ENCODE peak calls at places on chromosomes 4 and X, in nine cellular contexts. G is fibroblast of lung; Y is NCI-H1417 treated with DMSO at 0.1 percent for 48 hours; S is upper lobe of right lung; V is aorta; F is GM13976; M is naive thymus-derived CD8-positive, alpha-beta T cell; T is GM03348; X is head of caudate nucleus. R is an unnamed sample.

GRCh38 chr4:136281307-136281706 is 1251.0 kb downstream of the PCDH18 start:
- DNase-seq in X (no peak), V (no peak), M (no peak), G (no peak), F (no peak), T (no peak), Y (no peak), S (no peak), R (no peak)

GRCh38 chr4:8709050-8709728 is 116.6 kb downstream of the CPZ start:
- DNase-seq in T (no peak), F (no peak), V (peak), Y (no peak), X (peak), G (no peak), S (peak), M (no peak), R (no peak)

GRCh38 chr4:187179086-187180070 is 455.7 kb upstream of the FAT1 start:
- DNase-seq in V (no peak), G (peak), T (no peak), F (no peak), M (no peak), S (no peak), X (no peak), Y (no peak), R (no peak)

GRCh38 chrX:107978707-107979307 is 3.4 kb downstream of the TEX13B start:
- DNase-seq in M (no peak), S (no peak), X (no peak), F (no peak), T (peak), Y (no peak), V (no peak), G (peak), R (no peak)

GRCh38 chrX:13476384-13476783 is 93.0 kb upstream of the EGFL6 start:
- DNase-seq in F (no peak), S (no peak), G (no peak), M (no peak), V (no peak), X (no peak), T (no peak), Y (no peak), R (no peak)

GRCh38 chr4:103008875-103009729 is 10.4 kb downstream of the SLC9B1 start:
- DNase-seq in X (no peak), M (peak), G (peak), Y (peak), S (no peak), F (peak), V (no peak), T (peak), R (peak)

GRCh38 chr4:173782660-173783059 is 252.6 kb upstream of the HAND2 start:
- DNase-seq in X (no peak), F (no peak), V (no peak), M (no peak), S (no peak), Y (no peak), T (no peak), G (no peak), R (no peak)

GRCh38 chrX:44400588-44400987 is 57.1 kb upstream of the EFHC2 start:
- DNase-seq in V (no peak), X (no peak), S (no peak), M (no peak), F (no peak), Y (no peak), T (peak), G (peak), R (no peak)

GRCh38 chrX:97685753-97686152 is 802.0 kb downstream of the RPA4 start:
- DNase-seq in T (peak), X (no peak), F (peak), V (no peak), Y (no peak), S (no peak), M (peak), G (peak), R (no peak)

GRCh38 chr4:99029852-99030251 is 34.3 kb downstream of the METAP1 start:
- DNase-seq in V (no peak), X (no peak), M (no peak), F (no peak), S (no peak), Y (no peak), G (no peak), T (no peak), R (no peak)

GRCh38 chr4:55609393-55609821 is 17.4 kb upstream of the PDCL2 start:
- DNase-seq in F (no peak), S (no peak), V (no peak), T (peak), X (no peak), G (peak), M (no peak), Y (no peak), R (no peak)

GRCh38 chr4:172900880-172901279 is 267.7 kb upstream of the GALNT7 start:
- DNase-seq in M (no peak), F (no peak), V (no peak), S (no peak), X (no peak), Y (no peak), T (no peak), G (no peak), R (no peak)

GRCh38 chrX:15055146-15055930 is 182.1 kb downstream of the MOSPD2 start:
- DNase-seq in T (peak), X (no peak), V (no peak), S (no peak), M (no peak), F (no peak), G (no peak), Y (no peak), R (no peak)

GRCh38 chr4:26782168-26782829 is 78.3 kb upstream of the STIM2 start:
- DNase-seq in S (no peak), F (no peak), Y (no peak), V (no peak), G (no peak), X (no peak), M (no peak), T (no peak), R (no peak)

GRCh38 chr4:152680988-152681731 is 1.4 kb upstream of the TMEM154 start:
- DNase-seq in M (no peak), T (peak), V (no peak), F (no peak), X (no peak), G (peak), S (no peak), Y (peak), R (no peak)

GRCh38 chr4:742096-742741 is 36.6 kb downstream of the PCGF3 start:
- DNase-seq in S (no peak), T (no peak), Y (no peak), X (no peak), M (no peak), V (no peak), G (no peak), F (no peak), R (no peak)

GRCh38 chr4:139454111-139454600 is at the start of gene RAB33B:
- DNase-seq in Y (no peak), G (peak), F (no peak), V (no peak), S (no peak), M (no peak), T (no peak), X (no peak), R (no peak)

GRCh38 chrX:109327271-109327670 is 154.6 kb downstream of the GUCY2F start:
- DNase-seq in G (no peak), X (no peak), T (no peak), S (no peak), M (no peak), F (no peak), V (no peak), Y (no peak), R (no peak)

GRCh38 chr4:876780-877179 is 50.9 kb upstream of the CPLX1 start:
- DNase-seq in S (no peak), X (no peak), T (no peak), V (no peak), Y (no peak), G (no peak), F (no peak), M (no peak), R (no peak)

GRCh38 chrX:110045988-110046387 is 43.1 kb downstream of the TMEM164 start:
- DNase-seq in M (no peak), G (no peak), S (no peak), V (no peak), F (no peak), X (no peak), T (no peak), Y (no peak), R (no peak)

GRCh38 chr4:152106113-152106763 is 345.4 kb upstream of the GATB start:
- DNase-seq in G (peak), F (no peak), S (no peak), Y (no peak), X (peak), M (no peak), T (peak), V (peak), R (peak)

GRCh38 chr4:114494257-114494803 is 104.3 kb upstream of the UGT8 start:
- DNase-seq in F (no peak), S (no peak), T (no peak), Y (no peak), V (no peak), G (no peak), M (no peak), X (no peak), R (no peak)